ENCODE peak calls at places on chromosomes 16 and 17, in five cellular contexts. Z, D, C, X and Q are unnamed samples.

GRCh38 chr17:850828-851759 is 68.9 kb downstream of the MRM3 start:
- DNase-seq in Z (peak; percentile 30), D (peak; percentile 71), C (no peak), X (no peak), Q (no peak)

GRCh38 chr17:19541445-19541844 is 7.8 kb downstream of the SLC47A1 start:
- DNase-seq in Z (no peak), D (no peak), C (no peak), X (no peak), Q (no peak)

GRCh38 chr17:1060991-1061390 is 64.1 kb downstream of the TIMM22 start:
- DNase-seq in Z (peak; percentile 98), D (peak; percentile 99), C (peak; percentile 50), X (peak; percentile 87), Q (no peak)

GRCh38 chr17:46163929-46164594 is 29.2 kb downstream of the KANSL1 start:
- DNase-seq in Z (no peak), D (no peak), C (no peak), X (no peak), Q (no peak)

GRCh38 chr17:48622857-48623256 is 3.3 kb downstream of the HOXB9 start:
- DNase-seq in Z (no peak), D (no peak), C (no peak), X (no peak), Q (no peak)

GRCh38 chr16:22313141-22313781 is 16.1 kb downstream of the POLR3E start:
- DNase-seq in Z (no peak), D (no peak), C (no peak), X (peak; percentile 10), Q (no peak)

GRCh38 chr17:48883171-48883570 is 9.4 kb upstream of the ATP5MC1 start:
- DNase-seq in Z (no peak), D (no peak), C (no peak), X (no peak), Q (no peak)

GRCh38 chr16:23187341-23187740 is 4.8 kb downstream of the SCNN1G start:
- DNase-seq in Z (no peak), D (no peak), C (no peak), X (no peak), Q (no peak)

GRCh38 chr16:49127103-49127502 is 154.5 kb downstream of the CBLN1 start:
- DNase-seq in Z (no peak), D (no peak), C (no peak), X (no peak), Q (no peak)

GRCh38 chr17:1177099-1177996 is 2.4 kb downstream of the ABR start:
- DNase-seq in Z (peak; percentile 25), D (peak; percentile 42), C (no peak), X (no peak), Q (peak; percentile 22)

GRCh38 chr16:50286681-50287080 is 20.3 kb downstream of the ADCY7 start:
- DNase-seq in Z (no peak), D (no peak), C (no peak), X (no peak), Q (no peak)

GRCh38 chr16:50285406-50286003 is 19.2 kb downstream of the ADCY7 start:
- DNase-seq in Z (no peak), D (no peak), C (no peak), X (no peak), Q (no peak)

GRCh38 chr16:50282955-50283631 is 16.7 kb downstream of the ADCY7 start:
- DNase-seq in Z (no peak), D (no peak), C (no peak), X (no peak), Q (no peak)

GRCh38 chr16:50282010-50282538 is 15.7 kb downstream of the ADCY7 start:
- DNase-seq in Z (peak; percentile 46), D (peak; percentile 38), C (peak; percentile 44), X (peak; percentile 69), Q (no peak)

GRCh38 chr16:50284131-50284911 is 18.0 kb downstream of the ADCY7 start:
- DNase-seq in Z (no peak), D (no peak), C (peak; percentile 21), X (peak; percentile 49), Q (no peak)
- H3K4me3 ChIP-seq in Z (no peak overlapping the region), D (no peak overlapping the region), C (no peak overlapping the region), X (no peak overlapping the region), Q (no peak overlapping the region)

GRCh38 chr16:67280090-67281015 is 1.0 kb downstream of the PLEKHG4 start:
- DNase-seq in Z (no peak), D (no peak), C (no peak), X (no peak), Q (no peak)

GRCh38 chr16:67277999-67278772 is 1.1 kb upstream of the PLEKHG4 start:
- DNase-seq in Z (peak; percentile 83), D (peak; percentile 94), C (no peak), X (no peak), Q (no peak)

GRCh38 chr16:67277294-67277998 is 1.9 kb upstream of the PLEKHG4 start:
- DNase-seq in Z (peak; percentile 99), D (peak; percentile 99), C (peak; percentile 24), X (no peak), Q (no peak)

GRCh38 chr16:67278773-67279295 is 498 bp upstream of the PLEKHG4 start:
- DNase-seq in Z (no peak), D (peak; percentile 25), C (peak; percentile 32), X (no peak), Q (no peak)

DNA sequence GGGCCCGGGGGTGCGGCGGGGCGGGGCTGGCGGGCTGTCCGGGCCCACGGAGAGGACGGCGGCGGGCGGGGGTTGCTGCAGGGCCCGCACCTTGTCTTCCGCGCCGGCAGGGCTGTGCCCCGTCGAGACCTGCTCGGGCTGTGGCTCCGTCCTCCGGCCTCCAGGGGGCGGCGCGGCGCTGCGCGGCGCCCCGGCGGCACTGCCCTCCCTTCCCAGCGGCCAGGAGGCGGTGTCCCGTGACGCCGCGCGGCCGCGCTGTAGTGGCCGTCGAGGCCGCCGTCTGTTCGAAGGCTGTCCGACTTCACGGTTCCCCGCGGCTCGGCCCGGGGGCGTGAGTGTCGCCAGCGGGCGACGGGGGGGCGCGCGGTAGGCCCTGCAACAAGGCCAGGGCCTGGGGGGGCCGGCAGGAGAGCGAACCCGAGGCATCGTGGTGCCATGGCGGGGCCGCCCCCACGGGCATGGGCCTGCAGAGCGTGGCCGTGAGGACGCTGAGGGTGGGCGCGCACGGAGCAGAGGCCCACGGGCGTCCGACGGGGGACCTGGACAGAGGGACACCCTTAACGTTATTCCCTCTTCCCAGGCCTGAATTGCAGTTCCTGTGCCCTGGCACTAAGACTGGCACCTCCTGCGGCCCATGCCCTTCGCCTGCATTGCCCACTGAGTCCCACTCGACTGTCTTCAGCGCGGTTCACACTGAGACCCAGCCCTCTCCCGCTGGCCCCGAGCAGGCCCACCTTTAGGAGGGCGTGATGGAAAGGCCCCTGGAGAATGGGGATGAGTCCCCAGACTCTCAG is at the start of gene PLEKHG4:
- DNase-seq in Z (peak; percentile 72), D (peak; percentile 74), C (peak; percentile 81), X (peak; percentile 84), Q (peak; percentile 27)
- TF ChIP-seq CTCF in Z (peak; percentile 28), D (peak; percentile 32), C (peak; percentile 27), X (no peak), Q (peak; percentile 89)

DNA sequence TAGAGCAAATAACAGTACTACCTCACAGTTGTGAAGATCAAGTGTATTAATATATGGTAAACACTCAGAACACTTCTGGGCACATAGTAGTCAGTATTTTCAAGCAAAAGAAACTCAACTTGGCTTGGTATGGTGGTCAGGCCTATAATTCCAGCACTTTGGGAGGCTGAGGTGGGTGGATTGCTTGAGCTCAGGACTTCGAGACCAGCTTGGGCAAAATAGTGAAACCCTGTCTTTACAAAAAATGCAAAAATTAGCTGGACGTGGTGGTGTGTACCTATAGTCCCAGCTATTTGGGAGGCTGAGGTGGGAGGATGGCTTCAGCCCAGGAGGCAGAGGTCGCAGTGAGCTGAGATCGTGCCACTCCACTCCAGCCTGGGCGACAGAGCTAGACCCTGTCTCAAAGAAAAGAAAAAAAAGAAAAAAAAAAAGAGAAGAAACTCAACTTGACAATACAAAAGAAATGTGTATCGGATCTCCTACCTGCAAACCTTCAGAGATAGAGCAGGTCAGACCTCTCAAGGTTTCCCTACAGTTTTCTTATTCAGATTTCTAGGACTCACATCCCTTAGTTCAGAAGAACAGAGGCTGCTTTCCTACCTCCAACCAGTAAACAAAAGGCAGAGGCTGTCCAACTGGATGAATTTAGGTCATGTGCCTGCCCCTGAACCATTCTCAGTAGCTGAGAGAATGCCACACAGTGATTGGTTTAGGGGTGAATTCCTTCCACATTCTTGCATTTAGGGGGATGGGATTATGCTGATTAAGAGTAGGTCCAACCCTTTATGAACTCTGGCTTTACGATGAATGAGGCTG is 1.7 kb upstream of the KPNA2 start:
- DNase-seq in Z (peak; percentile 61), D (peak; percentile 44), C (no peak), X (no peak), Q (no peak)
- H3K4me3 ChIP-seq in Z (no peak overlapping the region), D (no peak overlapping the region), C (no peak overlapping the region), X (no peak overlapping the region), Q (no peak overlapping the region)

GRCh38 chr16:2682209-2683021 is at the start of gene KCTD5:
- DNase-seq in Z (peak; percentile 97), D (peak; percentile 96), C (peak; percentile 97), X (peak; percentile 98), Q (peak; percentile 86)
- TF ChIP-seq CTCF in Z (no peak), D (no peak), C (no peak), X (no peak), Q (no peak)

GRCh38 chr16:16083421-16084156 is 134.2 kb downstream of the ABCC1 start:
- DNase-seq in Z (peak; percentile 55), D (peak; percentile 58), C (no peak), X (no peak), Q (no peak)
- H3K4me3 ChIP-seq in Z (no peak overlapping the region), D (no peak overlapping the region), C (no peak overlapping the region), X (no peak overlapping the region), Q (no peak overlapping the region)

DNA sequence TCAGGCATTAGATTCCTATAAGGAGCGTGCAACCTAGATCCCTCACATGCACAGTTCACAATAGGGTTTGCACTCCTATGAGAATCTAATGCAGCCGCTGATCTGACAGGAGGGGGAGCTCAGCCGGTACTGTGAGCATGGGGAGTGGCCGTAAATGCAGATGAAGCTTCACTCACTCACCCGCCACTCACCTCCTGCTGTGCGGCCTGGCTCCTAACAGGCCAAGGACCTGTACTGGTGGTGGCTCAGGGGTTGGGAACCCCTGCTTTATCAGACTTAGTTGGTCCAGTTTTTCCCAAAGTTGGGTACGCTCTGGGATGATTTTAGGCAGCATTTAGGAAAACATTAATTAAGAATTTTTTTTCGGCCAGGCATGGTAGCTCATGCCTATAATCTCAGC is 103.8 kb downstream of the MARF1 start:
- DNase-seq in Z (no peak), D (no peak), C (no peak), X (no peak), Q (no peak)
- TF ChIP-seq CTCF in Z (no peak), D (no peak), C (no peak), X (no peak), Q (no peak)

DNA sequence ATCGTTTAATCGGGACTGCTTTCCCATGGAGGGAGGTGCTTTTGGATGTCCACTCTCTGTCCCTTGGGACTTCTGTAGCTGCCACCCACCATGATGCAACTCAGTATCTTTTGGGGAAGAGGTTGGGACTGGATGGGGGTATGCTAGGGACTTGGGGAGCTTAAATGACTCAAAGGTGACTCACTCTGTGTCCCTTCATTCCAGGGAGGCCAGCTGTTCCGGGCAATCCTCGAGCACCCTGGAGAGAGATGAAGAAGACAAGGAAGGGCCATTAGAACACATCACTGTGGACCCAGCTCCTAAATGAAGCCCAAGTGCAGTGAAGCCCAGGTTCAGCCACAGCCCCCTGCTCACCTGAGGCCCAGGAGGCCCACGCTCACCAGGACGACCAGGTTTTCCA is 4.6 kb downstream of the COL1A1 start:
- DNase-seq in Z (peak; percentile 71), D (peak; percentile 91), C (no peak), X (no peak), Q (no peak)
- H3K4me3 ChIP-seq in Z (no peak overlapping the region), D (peak overlapping the region; percentile 100), C (no peak overlapping the region), X (no peak overlapping the region), Q (no peak overlapping the region)